ENCODE peak calls at places on chromosome 20, in seven cellular contexts. F, B, N, W, S, P and M are unnamed samples.

GRCh38 chr20:59043698-59044097 is 1.1 kb upstream of the PRELID3B start:
- DNase-seq in F (no peak), B (no peak), N (peak), W (no peak), S (no peak), P (peak), M (peak)

GRCh38 chr20:41395669-41396664 is 29.3 kb upstream of the EMILIN3 start:
- DNase-seq in F (no peak), B (no peak), N (peak), W (no peak), S (no peak), P (no peak), M (no peak)

GRCh38 chr20:2946988-2947961 is 74.0 kb downstream of the PTPRA start:
- DNase-seq in F (no peak), B (no peak), N (no peak), W (no peak), S (no peak), P (no peak), M (no peak)

GRCh38 chr20:3748073-3748472 is 15.6 kb downstream of the HSPA12B start:
- DNase-seq in F (no peak), B (no peak), N (no peak), W (no peak), S (peak), P (no peak), M (no peak)

GRCh38 chr20:20076297-20077065 is 24.1 kb downstream of the CFAP61 start:
- DNase-seq in F (no peak), B (no peak), N (peak), W (peak), S (no peak), P (no peak), M (no peak)

GRCh38 chr20:1215386-1216170 is 10.3 kb upstream of the RAD21L1 start:
- DNase-seq in F (no peak), B (peak), N (no peak), W (no peak), S (no peak), P (no peak), M (no peak)

GRCh38 chr20:43700627-43701026 is 26.2 kb downstream of the GTSF1L start:
- DNase-seq in F (no peak), B (no peak), N (no peak), W (no peak), S (no peak), P (no peak), M (no peak)

GRCh38 chr20:51019598-51020592 is 3.0 kb downstream of the KCNG1 start:
- DNase-seq in F (no peak), B (no peak), N (no peak), W (no peak), S (no peak), P (no peak), M (no peak)

GRCh38 chr20:59253779-59254319 is 46.6 kb upstream of the EDN3 start:
- DNase-seq in F (no peak), B (peak), N (no peak), W (no peak), S (no peak), P (no peak), M (no peak)

GRCh38 chr20:3221398-3222226 is 12.3 kb downstream of the ITPA start:
- DNase-seq in F (no peak), B (no peak), N (peak), W (no peak), S (no peak), P (no peak), M (no peak)

GRCh38 chr20:57435498-57436222 is 44.5 kb downstream of the RBM38 start:
- DNase-seq in F (peak), B (peak), N (peak), W (peak), S (peak), P (peak), M (peak)

GRCh38 chr20:58048096-58048702 is 180.3 kb downstream of the ANKRD60 start:
- DNase-seq in F (no peak), B (no peak), N (peak), W (no peak), S (no peak), P (peak), M (peak)

GRCh38 chr20:36628076-36628475 is 17.9 kb downstream of the SLA2 start:
- DNase-seq in F (no peak), B (no peak), N (no peak), W (no peak), S (no peak), P (no peak), M (no peak)

GRCh38 chr20:43963872-43964791 is 49.5 kb downstream of the TOX2 start:
- DNase-seq in F (no peak), B (peak), N (no peak), W (peak), S (peak), P (no peak), M (no peak)

GRCh38 chr20:40191573-40191972 is 497.5 kb downstream of the MAFB start:
- DNase-seq in F (no peak), B (no peak), N (no peak), W (peak), S (no peak), P (no peak), M (no peak)

GRCh38 chr20:19512886-19513285 is 245.2 kb upstream of the RIN2 start:
- DNase-seq in F (no peak), B (no peak), N (no peak), W (no peak), S (no peak), P (no peak), M (no peak)

GRCh38 chr20:42763015-42763414 is 426.7 kb downstream of the PTPRT start:
- DNase-seq in F (no peak), B (no peak), N (no peak), W (no peak), S (no peak), P (no peak), M (no peak)

GRCh38 chr20:37931153-37931922 is 28.4 kb downstream of the VSTM2L start:
- DNase-seq in F (no peak), B (no peak), N (no peak), W (no peak), S (no peak), P (no peak), M (no peak)

GRCh38 chr20:57205625-57206219 is 60.7 kb downstream of the BMP7 start:
- DNase-seq in F (no peak), B (no peak), N (peak), W (peak), S (no peak), P (peak), M (peak)

GRCh38 chr20:5718896-5719595 is 31.2 kb upstream of the SHLD1 start:
- DNase-seq in F (peak), B (no peak), N (no peak), W (peak), S (no peak), P (no peak), M (no peak)

GRCh38 chr20:54995021-54995420 is 519.6 kb downstream of the DOK5 start:
- DNase-seq in F (no peak), B (no peak), N (no peak), W (no peak), S (no peak), P (no peak), M (no peak)

GRCh38 chr20:1154734-1155133 is 30.0 kb downstream of the TMEM74B start:
- DNase-seq in F (no peak), B (no peak), N (no peak), W (no peak), S (no peak), P (no peak), M (no peak)

GRCh38 chr20:40741507-40742106 is 52.6 kb upstream of the MAFB start:
- DNase-seq in F (peak), B (peak), N (no peak), W (peak), S (no peak), P (peak), M (no peak)

GRCh38 chr20:36988494-36988966 is 37.0 kb upstream of the SAMHD1 start:
- DNase-seq in F (no peak), B (peak), N (no peak), W (no peak), S (no peak), P (peak), M (peak)

GRCh38 chr20:45890077-45890996 is 671 bp downstream of the NEURL2 start:
- DNase-seq in F (peak), B (peak), N (no peak), W (peak), S (peak), P (peak), M (no peak)

GRCh38 chr20:34472246-34472925 is 43.8 kb upstream of the DYNLRB1 start:
- DNase-seq in F (no peak), B (no peak), N (no peak), W (no peak), S (no peak), P (no peak), M (no peak)

GRCh38 chr20:5511930-5512329 is 195.2 kb upstream of the PROKR2 start:
- DNase-seq in F (no peak), B (no peak), N (no peak), W (no peak), S (no peak), P (no peak), M (no peak)

GRCh38 chr20:38601216-38602184 is at the start of gene ARHGAP40:
- DNase-seq in F (no peak), B (no peak), N (peak), W (no peak), S (no peak), P (no peak), M (no peak)

GRCh38 chr20:63576311-63576710 is 2.3 kb upstream of the HELZ2 start:
- DNase-seq in F (no peak), B (no peak), N (no peak), W (no peak), S (no peak), P (no peak), M (no peak)

GRCh38 chr20:63573739-63574131 is 304 bp downstream of the HELZ2 start:
- DNase-seq in F (no peak), B (no peak), N (no peak), W (no peak), S (no peak), P (peak), M (no peak)

GRCh38 chr20:63574829-63575720 is 1.0 kb upstream of the HELZ2 start:
- DNase-seq in F (no peak), B (no peak), N (no peak), W (peak), S (no peak), P (no peak), M (no peak)

GRCh38 chr20:63572788-63573738 is 976 bp downstream of the HELZ2 start:
- DNase-seq in F (no peak), B (no peak), N (no peak), W (no peak), S (no peak), P (no peak), M (no peak)

DNA sequence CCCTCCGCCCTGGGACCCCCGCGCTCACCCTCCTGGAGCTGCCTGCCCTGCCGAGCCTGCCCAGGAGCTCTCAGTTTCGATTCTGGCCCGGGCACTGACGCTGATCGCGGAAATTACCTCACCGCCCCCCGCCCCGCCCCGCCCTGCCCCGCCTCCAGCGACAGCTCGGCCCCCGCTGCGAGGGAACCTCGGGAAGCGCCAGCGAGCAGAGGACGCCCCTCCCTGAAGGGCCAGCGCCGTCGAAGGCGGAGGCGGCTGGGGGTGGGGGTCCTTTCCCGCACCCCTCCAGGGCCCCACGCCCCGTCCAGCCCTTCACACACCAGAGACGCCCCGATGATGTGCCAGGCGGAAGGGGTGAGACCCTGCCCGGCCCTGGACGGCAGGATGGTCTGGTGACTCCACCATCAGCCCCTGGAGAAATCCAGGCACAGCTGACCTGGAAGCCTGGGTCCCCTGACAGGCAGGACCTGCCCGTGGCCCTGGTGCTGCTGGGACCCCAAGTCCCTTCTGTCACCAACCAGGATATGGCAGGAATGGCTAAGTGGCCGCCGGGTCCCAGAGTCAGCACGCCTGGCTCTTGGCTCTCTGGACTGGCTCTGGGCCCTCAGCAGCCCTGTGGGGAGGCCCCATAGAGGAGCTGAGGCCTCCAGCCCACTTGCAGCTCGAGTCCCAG is at the start of gene HELZ2:
- DNase-seq in F (peak), B (peak), N (no peak), W (peak), S (peak), P (peak), M (no peak)
- H3K27ac ChIP-seq in F (peak), B (peak), N (no peak), W (peak), S (peak), P (peak), M (peak)

GRCh38 chr20:17936306-17936790 is 32.2 kb downstream of the SNX5 start:
- DNase-seq in F (no peak), B (no peak), N (no peak), W (no peak), S (no peak), P (no peak), M (no peak)

GRCh38 chr20:17938889-17939619 is 29.5 kb downstream of the SNX5 start:
- DNase-seq in F (peak), B (peak), N (no peak), W (peak), S (peak), P (peak), M (no peak)

GRCh38 chr20:17935186-17935585 is 33.4 kb downstream of the SNX5 start:
- DNase-seq in F (no peak), B (no peak), N (no peak), W (no peak), S (no peak), P (no peak), M (no peak)

GRCh38 chr20:17935761-17936160 is 32.8 kb downstream of the SNX5 start:
- DNase-seq in F (no peak), B (no peak), N (no peak), W (no peak), S (no peak), P (no peak), M (no peak)

DNA sequence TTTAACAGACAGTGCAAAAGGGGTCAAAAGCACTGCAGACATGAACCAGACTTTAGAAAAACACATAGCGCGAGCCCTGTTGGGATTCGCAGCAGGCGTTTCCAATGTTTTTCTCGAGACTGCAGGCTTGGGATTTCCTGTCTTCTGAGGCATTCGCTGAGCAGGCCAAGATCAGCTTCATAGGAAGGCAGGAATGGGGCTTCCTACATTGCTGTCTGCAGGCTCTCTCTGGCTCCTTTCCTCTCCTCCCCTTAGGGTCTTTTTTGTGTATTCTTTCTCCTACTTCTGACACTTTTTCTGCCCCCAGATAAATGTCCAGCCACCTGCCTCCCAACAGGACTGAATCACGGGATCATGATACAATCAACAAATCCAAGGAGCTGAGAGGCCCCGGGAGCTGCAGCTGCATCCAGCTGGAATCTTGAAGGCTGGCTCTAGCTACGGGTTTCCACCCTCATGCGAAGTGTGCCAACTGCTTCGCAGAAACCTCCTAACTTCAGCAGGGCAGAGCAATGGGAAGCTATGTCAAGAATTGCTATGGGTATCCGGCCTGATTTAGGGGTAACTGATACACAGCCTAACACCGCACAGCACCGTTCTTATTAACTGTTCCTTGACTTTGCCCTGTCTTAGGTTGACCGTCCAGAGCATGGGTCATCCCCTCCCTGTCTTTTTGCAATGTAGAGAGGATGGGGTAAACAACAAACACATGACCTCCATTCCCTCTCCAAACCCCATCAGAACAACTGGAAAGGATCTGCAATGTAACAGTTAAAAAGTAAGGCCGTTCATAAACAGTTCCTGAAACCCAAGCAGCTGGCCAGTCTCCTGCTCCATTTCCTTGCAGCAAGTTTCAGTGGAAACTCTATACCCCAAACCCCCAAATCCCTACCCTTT is 31.6 kb downstream of the SNX5 start:
- DNase-seq in F (no peak), B (no peak), N (no peak), W (peak), S (peak), P (no peak), M (no peak)
- H3K27ac ChIP-seq in F (peak), B (no peak), N (no peak), W (peak), S (peak), P (no peak), M (no peak)

DNA sequence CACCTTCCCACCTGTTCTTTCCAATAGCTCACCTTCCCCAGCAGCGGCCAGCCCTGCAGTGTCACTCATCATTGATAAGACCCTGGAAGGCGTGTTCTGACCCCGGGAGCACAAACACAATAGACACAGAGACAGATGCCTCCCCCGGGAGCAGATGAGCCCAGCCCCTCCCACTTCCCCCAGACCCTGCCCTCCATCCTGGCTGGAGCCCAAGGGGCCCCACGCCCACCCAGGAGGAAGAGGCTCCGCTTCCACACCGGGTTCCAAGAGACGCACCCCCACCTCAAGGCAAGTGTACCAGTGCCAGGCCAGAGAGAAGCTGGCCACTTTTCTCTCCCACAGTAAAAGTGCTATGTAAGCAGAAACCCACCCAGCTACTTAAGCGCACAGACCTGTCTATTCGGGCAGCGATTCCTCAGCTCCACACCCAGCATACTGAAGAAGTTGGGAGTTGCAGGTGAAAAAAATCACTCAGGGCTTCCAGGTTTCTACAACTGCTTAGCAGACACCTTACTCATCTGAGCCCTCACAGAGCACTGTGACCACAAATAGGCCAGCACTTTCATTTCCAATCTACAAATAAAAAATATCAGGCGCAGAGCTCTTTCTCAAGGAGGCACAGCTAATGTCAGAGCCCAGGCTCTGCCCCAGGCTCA is 93.4 kb upstream of the NXT1 start:
- DNase-seq in F (no peak), B (no peak), N (no peak), W (no peak), S (no peak), P (no peak), M (no peak)
- H3K27ac ChIP-seq in F (peak), B (no peak), N (no peak), W (peak), S (peak), P (peak), M (peak)

GRCh38 chr20:22408521-22409402 is 175.6 kb downstream of the FOXA2 start:
- DNase-seq in F (no peak), B (no peak), N (no peak), W (no peak), S (no peak), P (no peak), M (no peak)

GRCh38 chr20:22410556-22411130 is 173.7 kb downstream of the FOXA2 start:
- DNase-seq in F (no peak), B (no peak), N (no peak), W (no peak), S (no peak), P (no peak), M (no peak)

GRCh38 chr20:22412977-22413868 is 171.1 kb downstream of the FOXA2 start:
- DNase-seq in F (no peak), B (no peak), N (no peak), W (no peak), S (no peak), P (no peak), M (no peak)

GRCh38 chr20:22414354-22414753 is 170.0 kb downstream of the FOXA2 start:
- DNase-seq in F (no peak), B (no peak), N (no peak), W (no peak), S (no peak), P (peak), M (no peak)

DNA sequence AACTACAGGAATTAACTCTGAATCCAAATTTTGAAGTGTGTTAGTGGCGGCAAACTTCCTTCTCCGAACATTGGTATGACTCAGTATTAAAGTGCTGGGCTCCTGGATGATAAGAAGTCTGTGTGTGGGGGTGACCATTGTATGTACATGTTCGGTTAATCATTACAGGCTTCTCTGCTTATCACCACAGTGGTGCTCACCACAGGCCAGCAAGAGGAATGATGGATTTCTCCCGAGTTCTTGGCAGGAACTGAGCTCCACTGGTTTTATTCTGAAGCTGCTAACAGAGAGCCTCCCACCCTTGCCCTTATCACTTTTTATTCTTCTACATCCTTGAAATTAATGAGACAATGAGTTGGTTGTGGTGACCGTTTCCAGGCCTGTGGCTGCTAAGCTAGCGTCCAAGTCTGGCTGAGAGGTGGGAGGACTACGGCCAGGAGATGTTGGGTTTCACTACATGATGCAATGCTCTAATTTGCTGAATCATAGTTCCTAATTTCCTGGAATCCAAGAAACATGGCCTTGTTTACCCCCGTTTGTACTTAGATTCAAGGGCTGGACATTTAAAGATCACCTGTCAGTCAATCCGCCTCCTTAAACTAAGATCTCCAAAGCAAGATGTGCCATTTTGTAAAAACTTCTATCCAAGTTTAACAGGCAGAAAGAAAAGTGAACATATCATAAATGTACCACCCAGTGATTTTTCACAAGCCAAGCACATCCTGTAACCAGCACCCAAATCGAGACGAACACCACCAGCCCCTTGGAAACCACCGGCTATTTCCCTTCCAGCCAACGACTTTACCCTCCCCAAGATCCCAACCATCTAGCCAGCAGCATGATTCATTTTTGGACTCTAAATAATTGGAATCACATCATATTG is 172.6 kb downstream of the FOXA2 start:
- DNase-seq in F (no peak), B (no peak), N (no peak), W (peak), S (peak), P (no peak), M (no peak)
- H3K27ac ChIP-seq in F (peak), B (no peak), N (peak), W (no peak), S (no peak), P (no peak), M (peak)